ENCODE peak calls at places on chromosome 3, in six cellular contexts. One of them, this sample, is unnamed. For H3K27me3, the result is how much of the 10 kb centered on the place peaks cover.

GRCh38 chr3:132222868-132223538 is 94.2 kb upstream of the ACP3 start:
- DNase-seq in upper lobe of right lung: no peak
- DNase-seq in cardiac muscle cell: peak
- DNase-seq in left ventricle myocardium inferior: no peak
- DNase-seq in adrenal gland: peak
- DNase-seq in aorta: no peak
- DNase-seq in this sample: peak

GRCh38 chr3:98744283-98744682 is 18.9 kb upstream of the ST3GAL6 start:
- DNase-seq in left ventricle myocardium inferior: no peak
- DNase-seq in aorta: no peak
- DNase-seq in adrenal gland: no peak
- DNase-seq in cardiac muscle cell: no peak
- DNase-seq in upper lobe of right lung: no peak
- DNase-seq in this sample: no peak

GRCh38 chr3:147409143-147410121 is at the start of gene ZIC1:
- DNase-seq in upper lobe of right lung: no peak
- DNase-seq in adrenal gland: no peak
- DNase-seq in aorta: no peak
- DNase-seq in left ventricle myocardium inferior: no peak
- DNase-seq in cardiac muscle cell: no peak
- DNase-seq in this sample: no peak

GRCh38 chr3:18559323-18559972 is 134.3 kb upstream of the SATB1 start:
- DNase-seq in cardiac muscle cell: peak
- DNase-seq in aorta: no peak
- DNase-seq in adrenal gland: peak
- DNase-seq in left ventricle myocardium inferior: no peak
- DNase-seq in upper lobe of right lung: no peak
- DNase-seq in this sample: peak

GRCh38 chr3:164852866-164853265 is 225.4 kb downstream of the SI start:
- DNase-seq in left ventricle myocardium inferior: no peak
- DNase-seq in adrenal gland: no peak
- DNase-seq in upper lobe of right lung: no peak
- DNase-seq in aorta: no peak
- DNase-seq in cardiac muscle cell: no peak
- DNase-seq in this sample: no peak

GRCh38 chr3:63814300-63814699 is 4.8 kb upstream of the C3orf49 start:
- DNase-seq in aorta: no peak
- DNase-seq in left ventricle myocardium inferior: no peak
- DNase-seq in upper lobe of right lung: no peak
- DNase-seq in adrenal gland: no peak
- DNase-seq in cardiac muscle cell: peak
- DNase-seq in this sample: no peak

GRCh38 chr3:187989458-187990153 is 164.4 kb upstream of the LPP start:
- DNase-seq in adrenal gland: no peak
- DNase-seq in left ventricle myocardium inferior: no peak
- DNase-seq in upper lobe of right lung: no peak
- DNase-seq in aorta: no peak
- DNase-seq in cardiac muscle cell: no peak
- DNase-seq in this sample: no peak

GRCh38 chr3:97389883-97390282 is 374.7 kb upstream of the ARL6 start:
- DNase-seq in cardiac muscle cell: no peak
- DNase-seq in aorta: no peak
- DNase-seq in upper lobe of right lung: no peak
- DNase-seq in left ventricle myocardium inferior: no peak
- DNase-seq in adrenal gland: no peak
- DNase-seq in this sample: no peak

GRCh38 chr3:138184994-138185393 is 2.1 kb upstream of the ARMC8 start:
- DNase-seq in left ventricle myocardium inferior: no peak
- DNase-seq in cardiac muscle cell: no peak
- DNase-seq in upper lobe of right lung: no peak
- DNase-seq in adrenal gland: no peak
- DNase-seq in aorta: no peak
- DNase-seq in this sample: no peak

GRCh38 chr3:195774917-195775316 is 36.8 kb downstream of the MUC4 start:
- DNase-seq in left ventricle myocardium inferior: peak
- DNase-seq in adrenal gland: peak
- DNase-seq in aorta: peak
- DNase-seq in upper lobe of right lung: peak
- DNase-seq in cardiac muscle cell: peak
- DNase-seq in this sample: peak

GRCh38 chr3:141955163-141955562 is 78.7 kb downstream of the ATP1B3 start:
- DNase-seq in left ventricle myocardium inferior: no peak
- DNase-seq in upper lobe of right lung: no peak
- DNase-seq in aorta: no peak
- DNase-seq in cardiac muscle cell: no peak
- DNase-seq in adrenal gland: peak
- DNase-seq in this sample: no peak

GRCh38 chr3:187274977-187275338 is 16.6 kb downstream of the MASP1 start:
- DNase-seq in left ventricle myocardium inferior: no peak
- DNase-seq in cardiac muscle cell: no peak
- DNase-seq in aorta: no peak
- DNase-seq in adrenal gland: no peak
- DNase-seq in upper lobe of right lung: no peak
- DNase-seq in this sample: no peak

GRCh38 chr3:109445210-109445609 is 107.9 kb upstream of the DPPA4 start:
- DNase-seq in aorta: no peak
- DNase-seq in upper lobe of right lung: no peak
- DNase-seq in cardiac muscle cell: no peak
- DNase-seq in left ventricle myocardium inferior: no peak
- DNase-seq in adrenal gland: no peak
- DNase-seq in this sample: no peak

GRCh38 chr3:2484162-2485026 is 385.7 kb downstream of the CNTN4 start:
- DNase-seq in adrenal gland: no peak
- DNase-seq in left ventricle myocardium inferior: no peak
- DNase-seq in upper lobe of right lung: no peak
- DNase-seq in aorta: no peak
- DNase-seq in cardiac muscle cell: no peak
- DNase-seq in this sample: no peak

GRCh38 chr3:105354429-105354828 is 12.3 kb upstream of the ALCAM start:
- DNase-seq in left ventricle myocardium inferior: no peak
- DNase-seq in adrenal gland: no peak
- DNase-seq in upper lobe of right lung: no peak
- DNase-seq in cardiac muscle cell: peak
- DNase-seq in aorta: no peak
- DNase-seq in this sample: no peak

GRCh38 chr3:43870844-43871626 is 180.3 kb downstream of the ABHD5 start:
- DNase-seq in cardiac muscle cell: no peak
- DNase-seq in upper lobe of right lung: no peak
- DNase-seq in left ventricle myocardium inferior: no peak
- DNase-seq in aorta: no peak
- DNase-seq in adrenal gland: no peak
- DNase-seq in this sample: no peak

GRCh38 chr3:42864321-42864950 is 11.2 kb downstream of the CYP8B1 start:
- DNase-seq in cardiac muscle cell: no peak
- DNase-seq in left ventricle myocardium inferior: no peak
- DNase-seq in upper lobe of right lung: no peak
- DNase-seq in adrenal gland: no peak
- DNase-seq in aorta: no peak
- DNase-seq in this sample: no peak

GRCh38 chr3:13272831-13273603 is 147.1 kb downstream of the NUP210 start:
- DNase-seq in left ventricle myocardium inferior: no peak
- DNase-seq in aorta: peak
- DNase-seq in cardiac muscle cell: no peak
- DNase-seq in upper lobe of right lung: no peak
- DNase-seq in adrenal gland: no peak
- DNase-seq in this sample: peak
- H3K27me3 ChIP-seq in left ventricle myocardium inferior: under half
- H3K27me3 ChIP-seq in aorta: under half
- H3K27me3 ChIP-seq in cardiac muscle cell: under half
- H3K27me3 ChIP-seq in upper lobe of right lung: under half
- H3K27me3 ChIP-seq in adrenal gland: under half
- H3K27me3 ChIP-seq in this sample: under half

GRCh38 chr3:128429275-128429674 is 37.4 kb downstream of the DNAJB8 start:
- DNase-seq in left ventricle myocardium inferior: no peak
- DNase-seq in upper lobe of right lung: no peak
- DNase-seq in aorta: no peak
- DNase-seq in adrenal gland: no peak
- DNase-seq in cardiac muscle cell: no peak
- DNase-seq in this sample: no peak

GRCh38 chr3:128431803-128432300 is 34.8 kb downstream of the DNAJB8 start:
- DNase-seq in upper lobe of right lung: no peak
- DNase-seq in left ventricle myocardium inferior: no peak
- DNase-seq in cardiac muscle cell: no peak
- DNase-seq in aorta: no peak
- DNase-seq in adrenal gland: no peak
- DNase-seq in this sample: no peak

GRCh38 chr3:128430731-128431130 is 36.0 kb downstream of the DNAJB8 start:
- DNase-seq in aorta: no peak
- DNase-seq in adrenal gland: no peak
- DNase-seq in left ventricle myocardium inferior: no peak
- DNase-seq in upper lobe of right lung: no peak
- DNase-seq in cardiac muscle cell: no peak
- DNase-seq in this sample: no peak

GRCh38 chr3:128429751-128430150 is 36.9 kb downstream of the DNAJB8 start:
- DNase-seq in aorta: no peak
- DNase-seq in cardiac muscle cell: no peak
- DNase-seq in upper lobe of right lung: no peak
- DNase-seq in adrenal gland: no peak
- DNase-seq in left ventricle myocardium inferior: no peak
- DNase-seq in this sample: no peak

GRCh38 chr3:128430276-128430675 is 36.4 kb downstream of the DNAJB8 start:
- DNase-seq in upper lobe of right lung: no peak
- DNase-seq in cardiac muscle cell: no peak
- DNase-seq in left ventricle myocardium inferior: no peak
- DNase-seq in adrenal gland: no peak
- DNase-seq in aorta: no peak
- DNase-seq in this sample: no peak
- H3K27me3 ChIP-seq in upper lobe of right lung: half or more
- H3K27me3 ChIP-seq in cardiac muscle cell: half or more
- H3K27me3 ChIP-seq in left ventricle myocardium inferior: half or more
- H3K27me3 ChIP-seq in adrenal gland: under half
- H3K27me3 ChIP-seq in aorta: under half
- H3K27me3 ChIP-seq in this sample: under half

GRCh38 chr3:194080913-194081800 is 54.8 kb upstream of the HES1 start:
- DNase-seq in aorta: no peak
- DNase-seq in cardiac muscle cell: no peak
- DNase-seq in adrenal gland: no peak
- DNase-seq in left ventricle myocardium inferior: no peak
- DNase-seq in upper lobe of right lung: no peak
- DNase-seq in this sample: no peak

GRCh38 chr3:194080473-194080872 is 55.5 kb upstream of the HES1 start:
- DNase-seq in left ventricle myocardium inferior: no peak
- DNase-seq in adrenal gland: no peak
- DNase-seq in upper lobe of right lung: no peak
- DNase-seq in cardiac muscle cell: no peak
- DNase-seq in aorta: no peak
- DNase-seq in this sample: peak

GRCh38 chr3:194081826-194082225 is 54.1 kb upstream of the HES1 start:
- DNase-seq in aorta: no peak
- DNase-seq in cardiac muscle cell: no peak
- DNase-seq in adrenal gland: no peak
- DNase-seq in upper lobe of right lung: no peak
- DNase-seq in left ventricle myocardium inferior: no peak
- DNase-seq in this sample: no peak

GRCh38 chr3:194078046-194078445 is 57.9 kb upstream of the HES1 start:
- DNase-seq in cardiac muscle cell: no peak
- DNase-seq in left ventricle myocardium inferior: no peak
- DNase-seq in aorta: no peak
- DNase-seq in upper lobe of right lung: no peak
- DNase-seq in adrenal gland: no peak
- DNase-seq in this sample: no peak

DNA sequence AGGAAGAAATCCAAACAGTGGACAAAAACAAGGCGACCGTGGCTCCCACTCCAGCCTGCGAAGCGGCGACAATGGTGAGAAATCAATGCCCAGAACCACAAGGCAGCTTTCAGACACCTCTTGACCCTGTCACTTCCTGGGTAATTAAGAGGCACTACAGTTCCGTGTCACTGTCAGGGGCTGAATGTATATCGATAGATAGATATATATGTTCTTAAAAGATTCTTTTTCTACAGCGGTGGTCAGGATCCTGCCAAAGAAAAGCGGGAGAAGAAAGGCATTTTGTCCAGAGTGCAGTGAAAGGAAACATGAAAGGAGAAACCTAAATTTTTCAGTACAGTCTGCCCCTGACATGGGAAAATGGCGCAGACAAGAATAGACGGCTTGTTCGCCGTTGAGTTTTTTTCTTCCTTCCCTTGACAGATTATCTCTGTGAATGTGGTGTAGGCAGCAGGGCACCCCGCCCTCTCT is 56.2 kb upstream of the HES1 start:
- DNase-seq in upper lobe of right lung: no peak
- DNase-seq in adrenal gland: no peak
- DNase-seq in left ventricle myocardium inferior: no peak
- DNase-seq in cardiac muscle cell: no peak
- DNase-seq in aorta: no peak
- DNase-seq in this sample: no peak
- H3K27me3 ChIP-seq in upper lobe of right lung: under half
- H3K27me3 ChIP-seq in adrenal gland: under half
- H3K27me3 ChIP-seq in left ventricle myocardium inferior: half or more
- H3K27me3 ChIP-seq in cardiac muscle cell: under half
- H3K27me3 ChIP-seq in aorta: under half
- H3K27me3 ChIP-seq in this sample: under half

DNA sequence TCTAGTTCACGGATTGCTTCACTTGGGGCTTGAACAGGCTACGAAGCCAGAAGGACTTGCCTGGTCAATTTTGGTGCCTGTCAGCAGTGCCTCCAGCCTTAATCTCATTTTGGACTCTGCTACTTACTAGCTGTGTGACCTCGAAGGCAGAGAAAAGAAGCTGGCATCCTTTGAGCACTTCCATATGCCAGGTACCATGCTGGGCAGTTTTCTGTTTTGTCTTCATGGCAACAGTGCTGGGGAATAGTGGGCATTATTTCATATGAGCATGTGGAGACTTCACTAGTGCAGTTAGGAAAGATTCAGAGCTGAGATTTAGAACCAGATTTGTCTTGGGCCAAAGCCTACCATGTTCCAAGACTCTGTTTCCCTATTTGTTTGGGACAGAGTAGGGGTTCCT is 92.2 kb downstream of the LRTM1 start:
- DNase-seq in cardiac muscle cell: no peak
- DNase-seq in aorta: no peak
- DNase-seq in left ventricle myocardium inferior: no peak
- DNase-seq in upper lobe of right lung: no peak
- DNase-seq in adrenal gland: no peak
- DNase-seq in this sample: no peak
- H3K27me3 ChIP-seq in cardiac muscle cell: under half
- H3K27me3 ChIP-seq in aorta: under half
- H3K27me3 ChIP-seq in left ventricle myocardium inferior: under half
- H3K27me3 ChIP-seq in upper lobe of right lung: under half
- H3K27me3 ChIP-seq in adrenal gland: under half
- H3K27me3 ChIP-seq in this sample: under half

GRCh38 chr3:10813425-10813824 is 2.6 kb upstream of the SLC6A11 start:
- DNase-seq in upper lobe of right lung: no peak
- DNase-seq in cardiac muscle cell: no peak
- DNase-seq in aorta: no peak
- DNase-seq in left ventricle myocardium inferior: no peak
- DNase-seq in adrenal gland: no peak
- DNase-seq in this sample: no peak

GRCh38 chr3:10816863-10817253 is 830 bp downstream of the SLC6A11 start:
- DNase-seq in aorta: no peak
- DNase-seq in upper lobe of right lung: no peak
- DNase-seq in adrenal gland: no peak
- DNase-seq in left ventricle myocardium inferior: no peak
- DNase-seq in cardiac muscle cell: no peak
- DNase-seq in this sample: no peak

GRCh38 chr3:10816019-10816862 is at the start of gene SLC6A11:
- DNase-seq in cardiac muscle cell: peak
- DNase-seq in aorta: no peak
- DNase-seq in left ventricle myocardium inferior: no peak
- DNase-seq in adrenal gland: no peak
- DNase-seq in upper lobe of right lung: no peak
- DNase-seq in this sample: no peak

GRCh38 chr3:10815487-10815886 is 541 bp upstream of the SLC6A11 start:
- DNase-seq in left ventricle myocardium inferior: no peak
- DNase-seq in adrenal gland: no peak
- DNase-seq in cardiac muscle cell: no peak
- DNase-seq in aorta: no peak
- DNase-seq in upper lobe of right lung: no peak
- DNase-seq in this sample: no peak

GRCh38 chr3:10814623-10815022 is 1.4 kb upstream of the SLC6A11 start:
- DNase-seq in adrenal gland: no peak
- DNase-seq in aorta: no peak
- DNase-seq in upper lobe of right lung: no peak
- DNase-seq in left ventricle myocardium inferior: no peak
- DNase-seq in cardiac muscle cell: no peak
- DNase-seq in this sample: no peak
- H3K27me3 ChIP-seq in adrenal gland: under half
- H3K27me3 ChIP-seq in aorta: under half
- H3K27me3 ChIP-seq in upper lobe of right lung: under half
- H3K27me3 ChIP-seq in left ventricle myocardium inferior: half or more
- H3K27me3 ChIP-seq in cardiac muscle cell: half or more
- H3K27me3 ChIP-seq in this sample: under half